ENCODE peak calls at places on chromosomes 7 and 10, in nine cellular contexts. D is CD4-positive, alpha-beta memory T cell; I is aorta; K is body of pancreas; P is AG04450; H is fibroblast of mammary gland; W is K562; O is psoas muscle; N is sigmoid colon. U is an unnamed sample.

GRCh38 chr7:92833766-92834605 is 2.4 kb downstream of the CDK6 start:
- DNase-seq in D (peak; percentile 65), I (peak; percentile 93), K (peak; percentile 84), P (no peak), H (peak; percentile 67), W (peak; percentile 43), O (peak; percentile 75), N (peak; percentile 88), U (no peak)

GRCh38 chr7:111364413-111364812 is 197.9 kb downstream of the IMMP2L start:
- DNase-seq in D (no peak), I (no peak), K (no peak), P (peak; percentile 42), H (peak; percentile 67), W (no peak), O (no peak), N (no peak), U (no peak)

GRCh38 chr10:46555713-46556514 is 544 bp downstream of the GPRIN2 start:
- DNase-seq in D (no peak), I (peak; percentile 78), K (peak; percentile 36), P (no peak), H (no peak), W (no peak), O (peak; percentile 5), N (peak; percentile 66), U (no peak)

GRCh38 chr7:155208681-155209477 is 88.8 kb upstream of the INSIG1 start:
- DNase-seq in D (no peak), I (peak; percentile 73), K (no peak), P (no peak), H (peak; percentile 39), W (no peak), O (no peak), N (no peak), U (no peak)

GRCh38 chr10:50788951-50789904 is 49.5 kb downstream of the ASAH2B start:
- DNase-seq in D (no peak), I (no peak), K (peak; percentile 45), P (peak; percentile 1), H (peak; percentile 52), W (peak; percentile 39), O (no peak), N (no peak), U (peak; percentile 57)

GRCh38 chr10:132302421-132302820 is 5.3 kb downstream of the STK32C start:
- DNase-seq in D (no peak), I (peak; percentile 55), K (no peak), P (no peak), H (no peak), W (no peak), O (no peak), N (peak; percentile 60), U (no peak)

GRCh38 chr7:50628469-50629084 is 63.4 kb upstream of the DDC start:
- DNase-seq in D (no peak), I (peak; percentile 47), K (no peak), P (no peak), H (no peak), W (no peak), O (no peak), N (no peak), U (no peak)

GRCh38 chr7:2299853-2300512 is 14.3 kb downstream of the SNX8 start:
- DNase-seq in D (no peak), I (no peak), K (no peak), P (no peak), H (no peak), W (no peak), O (no peak), N (no peak), U (no peak)

GRCh38 chr7:52958621-52959140 is 76.8 kb upstream of the POM121L12 start:
- DNase-seq in D (no peak), I (no peak), K (no peak), P (no peak), H (no peak), W (no peak), O (no peak), N (no peak), U (no peak)

GRCh38 chr10:30294506-30295280 is 54.4 kb downstream of the MTPAP start:
- DNase-seq in D (no peak), I (no peak), K (no peak), P (no peak), H (peak; percentile 6), W (no peak), O (no peak), N (no peak), U (no peak)

GRCh38 chr10:95096143-95096542 is 26.8 kb upstream of the CYP2C8 start:
- DNase-seq in D (no peak), I (no peak), K (no peak), P (no peak), H (no peak), W (no peak), O (no peak), N (no peak), U (no peak)

GRCh38 chr10:111117528-111118277 is 40.9 kb downstream of the ADRA2A start:
- DNase-seq in D (no peak), I (peak; percentile 49), K (no peak), P (no peak), H (no peak), W (no peak), O (no peak), N (no peak), U (no peak)

GRCh38 chr10:971150-971542 is 17.1 kb upstream of the GTPBP4 start:
- DNase-seq in D (no peak), I (no peak), K (peak; percentile 65), P (no peak), H (peak; percentile 56), W (no peak), O (no peak), N (peak; percentile 82), U (no peak)

GRCh38 chr10:969473-970150 is 18.6 kb upstream of the GTPBP4 start:
- DNase-seq in D (no peak), I (no peak), K (no peak), P (no peak), H (no peak), W (no peak), O (no peak), N (no peak), U (no peak)

GRCh38 chr10:968546-969199 is 19.6 kb upstream of the GTPBP4 start:
- DNase-seq in D (no peak), I (no peak), K (no peak), P (no peak), H (no peak), W (no peak), O (no peak), N (no peak), U (no peak)

GRCh38 chr10:971613-972012 is 16.6 kb upstream of the GTPBP4 start:
- DNase-seq in D (no peak), I (no peak), K (no peak), P (no peak), H (no peak), W (no peak), O (no peak), N (no peak), U (no peak)

GRCh38 chr10:970311-971149 is 17.7 kb upstream of the GTPBP4 start:
- DNase-seq in D (no peak), I (no peak), K (peak; percentile 71), P (no peak), H (peak; percentile 26), W (no peak), O (peak; percentile 40), N (no peak), U (no peak)
- H3K4me3 ChIP-seq in D (no peak overlapping the region), I (no peak overlapping the region), K (no peak overlapping the region), P (peak overlapping the region; percentile 13), H (no peak overlapping the region), W (no peak overlapping the region), O (peak overlapping the region; percentile 7), N (no peak overlapping the region), U (no peak overlapping the region)

GRCh38 chr10:102121739-102122372 is 1.7 kb upstream of the LDB1 start:
- DNase-seq in D (no peak), I (no peak), K (peak; percentile 23), P (peak; percentile 58), H (peak; percentile 25), W (no peak), O (no peak), N (peak; percentile 85), U (no peak)
- H3K4me3 ChIP-seq in D (no peak overlapping the region), I (no peak overlapping the region), K (no peak overlapping the region), P (peak overlapping the region; percentile 91), H (no peak overlapping the region), W (no peak overlapping the region), O (peak overlapping the region; percentile 87), N (peak overlapping the region; percentile 88), U (peak overlapping the region; percentile 65)

GRCh38 chr7:1231214-1232102 is 1.2 kb upstream of the UNCX start:
- DNase-seq in D (no peak), I (no peak), K (no peak), P (no peak), H (no peak), W (no peak), O (no peak), N (no peak), U (no peak)

GRCh38 chr7:1232103-1232466 is 587 bp upstream of the UNCX start:
- DNase-seq in D (no peak), I (no peak), K (no peak), P (no peak), H (no peak), W (no peak), O (no peak), N (no peak), U (no peak)

GRCh38 chr7:1229956-1230355 is 2.7 kb upstream of the UNCX start:
- DNase-seq in D (no peak), I (no peak), K (no peak), P (no peak), H (no peak), W (no peak), O (no peak), N (no peak), U (no peak)

GRCh38 chr7:1229334-1229935 is 3.2 kb upstream of the UNCX start:
- DNase-seq in D (no peak), I (no peak), K (no peak), P (no peak), H (no peak), W (no peak), O (no peak), N (no peak), U (no peak)

GRCh38 chr7:1230411-1231213 is 2.1 kb upstream of the UNCX start:
- DNase-seq in D (no peak), I (peak; percentile 76), K (no peak), P (no peak), H (no peak), W (no peak), O (no peak), N (no peak), U (no peak)
- H3K4me3 ChIP-seq in D (no peak overlapping the region), I (no peak overlapping the region), K (no peak overlapping the region), P (no peak overlapping the region), H (no peak overlapping the region), W (no peak overlapping the region), O (no peak overlapping the region), N (no peak overlapping the region), U (no peak overlapping the region)

DNA sequence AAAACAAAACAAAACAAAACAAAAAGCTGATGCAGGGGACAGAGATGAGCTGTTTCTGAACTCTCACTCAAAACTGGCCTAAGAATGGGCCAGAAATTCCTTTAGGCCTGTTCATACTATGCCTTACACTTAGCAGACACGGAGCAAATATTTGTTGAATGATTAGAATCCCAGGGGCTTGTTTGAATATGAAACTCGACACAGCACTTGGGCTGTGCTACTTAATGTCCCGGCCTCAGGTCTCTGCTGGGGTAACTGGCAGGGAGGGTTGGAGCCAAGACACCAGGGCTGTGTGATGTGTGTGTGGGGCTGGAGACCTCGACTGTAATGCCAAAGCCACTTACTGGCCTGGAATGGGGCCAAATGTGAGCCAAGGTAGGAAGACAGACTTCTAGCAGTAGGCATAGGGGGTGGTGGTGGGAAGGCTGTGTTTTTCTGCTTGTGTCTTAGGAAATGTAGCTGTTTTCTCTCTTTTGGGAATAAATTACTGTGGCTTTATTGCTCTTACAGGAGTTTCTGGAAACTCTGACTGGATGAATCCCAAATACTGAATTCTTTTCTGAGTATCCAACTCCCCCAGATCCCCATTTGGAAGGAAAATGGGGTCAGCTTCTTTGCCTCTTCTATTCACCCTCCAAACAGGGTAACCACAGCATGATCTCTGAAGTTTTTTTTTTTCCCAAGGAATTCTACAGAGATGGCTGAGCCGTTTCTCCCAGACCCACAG is 66.7 kb downstream of the EMX2 start:
- DNase-seq in D (no peak), I (no peak), K (peak; percentile 80), P (no peak), H (peak; percentile 88), W (no peak), O (peak; percentile 51), N (peak; percentile 61), U (peak; percentile 9)
- H3K4me3 ChIP-seq in D (no peak overlapping the region), I (no peak overlapping the region), K (no peak overlapping the region), P (no peak overlapping the region), H (no peak overlapping the region), W (no peak overlapping the region), O (no peak overlapping the region), N (no peak overlapping the region), U (no peak overlapping the region)

U was measured in astrocyte of the cerebellum.